ENCODE peak calls at places on chromosomes 1 and 21, in four cellular contexts. One of them, this sample, is unnamed.
A peak's percentile ranks its signal among the peaks of the same experiment; 100 is the strongest.

GRCh38 chr21:40471103-40471502 is 375.9 kb downstream of the DSCAM start:
- DNase-seq in T47D: peak; percentile 48
- DNase-seq in LoVo: no peak
- DNase-seq in CD14-positive monocyte: no peak
- DNase-seq in this sample: no peak

GRCh38 chr1:40316595-40317393 is at the start of gene COL9A2:
- DNase-seq in LoVo: peak; percentile 12
- DNase-seq in T47D: peak; percentile 33
- DNase-seq in CD14-positive monocyte: no peak
- DNase-seq in this sample: no peak

GRCh38 chr1:39522661-39523567 is 31.5 kb downstream of the BMP8A start:
- DNase-seq in LoVo: no peak
- DNase-seq in T47D: no peak
- DNase-seq in CD14-positive monocyte: peak; percentile 36
- DNase-seq in this sample: no peak

GRCh38 chr1:197838836-197839235 is 63.6 kb upstream of the DENND1B start:
- DNase-seq in CD14-positive monocyte: no peak
- DNase-seq in T47D: no peak
- DNase-seq in LoVo: peak; percentile 37
- DNase-seq in this sample: no peak

GRCh38 chr1:61293986-61294504 is 211.7 kb downstream of the NFIA start:
- DNase-seq in CD14-positive monocyte: no peak
- DNase-seq in LoVo: no peak
- DNase-seq in T47D: peak; percentile 62
- DNase-seq in this sample: no peak

GRCh38 chr1:213661346-213661745 is 326.4 kb upstream of the PROX1 start:
- DNase-seq in LoVo: no peak
- DNase-seq in CD14-positive monocyte: no peak
- DNase-seq in T47D: no peak
- DNase-seq in this sample: no peak

GRCh38 chr21:42062543-42063022 is 8.5 kb upstream of the UMODL1 start:
- DNase-seq in T47D: no peak
- DNase-seq in LoVo: no peak
- DNase-seq in CD14-positive monocyte: peak; percentile 79
- DNase-seq in this sample: no peak

GRCh38 chr1:44775930-44776748 is 799 bp downstream of the RPS8 start:
- DNase-seq in T47D: no peak
- DNase-seq in CD14-positive monocyte: peak; percentile 54
- DNase-seq in LoVo: no peak
- DNase-seq in this sample: no peak